ENCODE peak calls at places on chromosome 10, in seven cellular contexts. K is NCI-H1436; M is stimulated activated CD8-positive, alpha-beta memory T cell treated with anti-CD3 and anti-CD28 coated beads, Interleukin-2, amount 100 ng/mL, for 48 hours; Y is EH; F is right lobe of liver; G is neural crest cell; S is GM12891. W is an unnamed sample.

GRCh38 chr10:1109795-1110673 is 53.8 kb downstream of the WDR37 start:
- DNase-seq in Y (peak), S (peak), F (no peak), K (peak), M (peak), G (peak), W (peak)

GRCh38 chr10:122172311-122173008 is 98.6 kb upstream of the BTBD16 start:
- DNase-seq in K (no peak), F (no peak), M (no peak), S (no peak), Y (no peak), G (no peak), W (no peak)

GRCh38 chr10:88194041-88194887 is 330.8 kb downstream of the PTEN start:
- DNase-seq in K (no peak), F (no peak), G (no peak), M (no peak), S (no peak), Y (peak), W (peak)

GRCh38 chr10:87761892-87762291 is 56.1 kb downstream of the ATAD1 start:
- DNase-seq in F (no peak), G (no peak), K (no peak), S (no peak), M (peak), Y (peak), W (peak)

GRCh38 chr10:59047957-59048618 is 128.4 kb upstream of the PHYHIPL start:
- DNase-seq in M (no peak), F (no peak), G (no peak), Y (no peak), K (no peak), S (no peak), W (no peak)

GRCh38 chr10:86137561-86137960 is 229.0 kb downstream of the GRID1 start:
- DNase-seq in S (no peak), M (no peak), G (no peak), K (no peak), Y (no peak), F (no peak), W (no peak)

GRCh38 chr10:131860806-131861440 is 39.9 kb upstream of the PPP2R2D start:
- DNase-seq in F (no peak), K (peak), G (no peak), Y (no peak), S (no peak), M (no peak), W (no peak)

GRCh38 chr10:68406111-68406814 is 814 bp downstream of the RUFY2 start:
- DNase-seq in K (peak), G (peak), M (peak), S (peak), Y (peak), F (peak), W (no peak)

GRCh38 chr10:77245953-77246352 is 391.7 kb downstream of the KCNMA1 start:
- DNase-seq in F (no peak), S (no peak), Y (peak), M (no peak), G (no peak), K (no peak), W (no peak)

GRCh38 chr10:17980796-17981195 is 29.1 kb downstream of the SLC39A12 start:
- DNase-seq in G (no peak), Y (peak), K (no peak), M (no peak), S (no peak), F (no peak), W (no peak)

GRCh38 chr10:131638049-131638448 is 262.8 kb upstream of the PPP2R2D start:
- DNase-seq in G (no peak), S (no peak), M (no peak), K (no peak), F (no peak), Y (no peak), W (no peak)

GRCh38 chr10:43249151-43249961 is 17.5 kb downstream of the RASGEF1A start:
- DNase-seq in M (no peak), Y (no peak), G (no peak), K (no peak), S (no peak), F (peak), W (no peak)

GRCh38 chr10:71015674-71016073 is 127.3 kb upstream of the PCBD1 start:
- DNase-seq in K (no peak), Y (no peak), G (no peak), F (no peak), S (no peak), M (no peak), W (no peak)

GRCh38 chr10:131006458-131007256 is 304.9 kb downstream of the TCERG1L start:
- DNase-seq in S (no peak), Y (no peak), F (peak), M (no peak), G (no peak), K (no peak), W (no peak)

GRCh38 chr10:132132391-132132841 is 54.3 kb upstream of the DPYSL4 start:
- DNase-seq in S (no peak), M (no peak), K (peak), G (no peak), Y (no peak), F (peak), W (no peak)

GRCh38 chr10:21724695-21725371 is 190.8 kb downstream of the MLLT10 start:
- DNase-seq in M (no peak), S (peak), Y (peak), G (no peak), K (peak), F (peak), W (peak)

GRCh38 chr10:95560288-95561199 is 627 bp downstream of the SORBS1 start:
- DNase-seq in Y (peak), S (peak), F (peak), K (peak), G (peak), M (peak), W (no peak)

GRCh38 chr10:97866524-97867219 is 17.0 kb downstream of the GOLGA7B start:
- DNase-seq in F (no peak), K (no peak), Y (no peak), S (no peak), M (no peak), G (no peak), W (no peak)

GRCh38 chr10:58807631-58808024 is 295.0 kb downstream of the BICC1 start:
- DNase-seq in K (no peak), M (no peak), G (no peak), F (no peak), Y (peak), S (no peak), W (no peak)

GRCh38 chr10:82826132-82826531 is 951.1 kb downstream of the NRG3 start:
- DNase-seq in G (no peak), M (no peak), Y (peak), F (no peak), K (no peak), S (no peak), W (no peak)

GRCh38 chr10:30491204-30491603 is 57.2 kb downstream of the MAP3K8 start:
- DNase-seq in S (no peak), Y (peak), K (no peak), G (no peak), M (no peak), F (no peak), W (no peak)

GRCh38 chr10:104146871-104147270 is 24.9 kb downstream of the SFR1 start:
- DNase-seq in S (no peak), Y (no peak), K (no peak), F (no peak), M (no peak), G (no peak), W (no peak)

GRCh38 chr10:62437696-62438095 is 63.5 kb downstream of the ZNF365 start:
- DNase-seq in M (no peak), F (no peak), G (peak), Y (peak), S (no peak), K (peak), W (peak)

GRCh38 chr10:33215635-33216034 is 118.8 kb downstream of the NRP1 start:
- DNase-seq in M (no peak), Y (peak), K (no peak), F (no peak), S (no peak), G (no peak), W (no peak)

GRCh38 chr10:103645141-103646054 is 151.9 kb downstream of the NEURL1 start:
- DNase-seq in G (no peak), K (no peak), M (no peak), S (no peak), Y (peak), F (peak), W (no peak)

GRCh38 chr10:123891147-123892011 is at the start of gene CPXM2:
- DNase-seq in M (no peak), K (no peak), G (no peak), F (no peak), Y (no peak), S (no peak), W (no peak)

GRCh38 chr10:12214763-12215218 is 18.8 kb downstream of the CDC123 start:
- DNase-seq in M (no peak), Y (peak), G (peak), S (no peak), K (peak), F (no peak), W (no peak)

GRCh38 chr10:60654813-60655464 is 123.3 kb upstream of the CDK1 start:
- DNase-seq in K (no peak), F (no peak), G (no peak), S (no peak), M (no peak), Y (peak), W (peak)

GRCh38 chr10:12590682-12591642 is 241.6 kb downstream of the CAMK1D start:
- DNase-seq in M (no peak), F (no peak), Y (no peak), S (no peak), K (peak), G (no peak), W (no peak)